ENCODE peak calls at places on chromosome 5, in nine cellular contexts. E, P, W, R, U, Z, Y, T and A are unnamed samples.
A peak's percentile ranks its signal among the peaks of the same experiment; 100 is the strongest.

GRCh38 chr5:157487358-157487757 is 27.3 kb downstream of the NIPAL4 start:
- DNase-seq in Z (no peak), R (no peak), W (no peak), T (no peak), U (no peak), P (no peak), Y (no peak), E (no peak), A (peak; percentile 55)

GRCh38 chr5:72611111-72611724 is 104.0 kb upstream of the ZNF366 start:
- DNase-seq in Z (peak; percentile 72), U (peak; percentile 89), R (no peak), P (peak; percentile 12), T (peak; percentile 72), E (peak; percentile 17), Y (peak; percentile 89), W (peak; percentile 72), A (peak; percentile 57)

GRCh38 chr5:37637165-37637845 is 202.5 kb downstream of the GDNF start:
- DNase-seq in U (no peak), Y (peak; percentile 26), R (no peak), Z (no peak), E (no peak), T (no peak), W (no peak), P (no peak), A (no peak)

GRCh38 chr5:28214292-28214691 is 1175.9 kb upstream of the CDH9 start:
- DNase-seq in U (no peak), P (no peak), R (no peak), Z (no peak), E (no peak), Y (no peak), T (no peak), W (no peak), A (no peak)

GRCh38 chr5:148297695-148298094 is 14.5 kb upstream of the SPINK7 start:
- DNase-seq in Y (no peak), W (no peak), T (no peak), E (no peak), Z (no peak), P (no peak), R (no peak), U (no peak), A (no peak)

GRCh38 chr5:112388739-112389138 is 30.3 kb downstream of the EPB41L4A start:
- DNase-seq in W (no peak), T (no peak), U (no peak), P (no peak), E (no peak), Z (no peak), R (no peak), Y (no peak), A (no peak)

GRCh38 chr5:125453011-125453410 is 706.6 kb upstream of the ZNF608 start:
- DNase-seq in Z (no peak), E (no peak), Y (no peak), W (no peak), R (no peak), U (no peak), T (no peak), P (no peak), A (no peak)

GRCh38 chr5:74428275-74428674 is 212.3 kb downstream of the ENC1 start:
- DNase-seq in Y (no peak), R (no peak), W (no peak), U (no peak), P (no peak), E (no peak), Z (no peak), T (no peak), A (no peak)

GRCh38 chr5:177982956-177983355 is 13.1 kb downstream of the PROP1 start:
- DNase-seq in U (no peak), E (no peak), Y (no peak), P (no peak), T (no peak), W (no peak), R (no peak), Z (no peak), A (no peak)

GRCh38 chr5:177980776-177981175 is 15.3 kb downstream of the PROP1 start:
- DNase-seq in E (no peak), T (no peak), R (no peak), Z (no peak), Y (peak; percentile 20), P (no peak), U (no peak), W (no peak), A (no peak)

GRCh38 chr5:177981296-177982071 is 14.6 kb downstream of the PROP1 start:
- DNase-seq in U (no peak), P (no peak), R (no peak), W (no peak), Y (no peak), Z (no peak), E (no peak), T (no peak), A (no peak)

GRCh38 chr5:177983763-177984564 is 12.1 kb downstream of the PROP1 start:
- DNase-seq in Y (no peak), U (no peak), E (no peak), W (no peak), Z (no peak), T (no peak), R (no peak), P (no peak), A (no peak)

DNA sequence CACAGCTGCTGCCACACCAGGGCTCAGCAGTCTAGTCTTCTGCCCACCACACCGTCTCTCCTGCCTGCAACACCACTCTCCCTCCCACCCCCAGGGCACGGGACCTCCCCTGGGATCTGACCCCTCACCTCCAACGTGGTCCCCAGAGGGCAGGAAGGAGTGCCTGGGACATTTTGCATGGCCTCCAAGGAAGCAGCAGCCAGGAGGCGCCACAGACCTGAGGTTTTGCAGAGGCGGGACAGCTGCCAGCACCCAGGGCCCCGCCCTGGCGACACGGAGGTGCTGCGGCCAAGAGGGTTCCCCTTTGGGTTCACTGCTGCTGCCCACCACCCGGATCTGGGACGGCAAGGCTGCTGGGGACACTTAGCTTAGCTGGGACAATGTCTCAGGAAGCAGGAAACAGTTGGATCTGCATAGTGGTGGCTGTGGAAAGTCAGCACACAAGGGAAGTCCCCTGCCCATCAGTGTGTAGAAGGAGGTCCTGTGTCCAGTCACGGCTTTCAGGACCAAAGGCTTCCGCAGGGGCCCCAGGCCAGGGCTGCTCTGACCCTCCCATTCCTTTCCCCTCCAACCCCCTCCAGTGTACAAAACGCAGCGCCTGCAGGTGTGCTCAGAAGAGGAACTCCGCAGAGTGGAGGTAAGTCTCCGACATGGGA is 13.8 kb downstream of the PROP1 start:
- DNase-seq in W (no peak), P (no peak), T (no peak), Y (no peak), U (no peak), E (peak; percentile 39), Z (no peak), R (no peak), A (no peak)
- TF ChIP-seq CTCF in W (no peak), P (no peak), T (peak; percentile 33), Y (peak; percentile 33), U (peak; percentile 12), E (no peak), Z (peak; percentile 11), R (no peak), A (peak; percentile 42)

DNA sequence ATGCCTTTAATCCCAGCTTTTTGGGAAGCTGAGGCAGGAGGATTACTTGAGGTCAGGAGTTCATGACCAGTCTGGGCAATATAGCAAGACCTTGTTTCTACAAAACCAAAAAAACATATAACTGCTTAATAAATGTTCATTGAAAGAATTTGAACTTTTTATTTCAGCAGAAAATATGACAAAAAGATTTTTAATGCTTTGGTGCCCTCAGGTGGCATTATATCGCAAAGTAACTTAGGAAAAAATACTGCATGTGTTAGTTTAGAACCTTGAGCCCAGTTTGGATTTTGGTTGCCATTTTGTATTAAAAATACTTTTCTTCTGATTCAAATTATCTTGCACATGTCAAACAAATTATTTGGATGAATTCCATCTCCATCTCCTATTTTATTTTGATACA is 103.2 kb downstream of the GPBP1 start:
- DNase-seq in Z (no peak), R (no peak), Y (peak; percentile 59), T (no peak), P (no peak), U (peak; percentile 59), W (no peak), E (no peak), A (no peak)
- TF ChIP-seq CTCF in Z (peak; percentile 46), R (peak; percentile 25), Y (peak; percentile 43), T (peak; percentile 21), P (no peak), U (no peak), W (peak; percentile 40), E (no peak), A (peak; percentile 36)

DNA sequence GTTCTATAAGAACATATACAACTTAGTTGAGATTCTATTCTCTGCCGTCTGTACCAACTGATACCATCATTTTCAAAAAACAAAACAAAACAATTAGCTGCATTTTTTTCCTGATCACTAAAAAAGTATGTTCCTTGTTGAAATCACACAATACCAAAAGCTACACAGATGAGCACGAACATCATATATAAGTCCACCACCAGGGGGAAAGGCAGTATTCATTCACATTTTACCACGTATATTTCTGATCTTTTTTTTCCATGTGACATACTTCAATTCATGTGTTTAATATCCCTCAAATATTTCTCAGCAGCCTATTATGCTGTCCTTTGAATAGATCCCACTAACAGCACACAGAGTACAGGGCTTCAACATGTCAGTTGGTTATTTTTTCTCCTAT is 40.6 kb downstream of the IRX2 start:
- DNase-seq in E (no peak), W (no peak), P (no peak), T (no peak), R (no peak), U (no peak), Z (no peak), Y (peak; percentile 1), A (no peak)
- TF ChIP-seq CTCF in E (no peak), W (no peak), P (no peak), T (no peak), R (peak; percentile 8), U (peak; percentile 11), Z (no peak), Y (no peak), A (no peak)

GRCh38 chr5:178057839-178058238 is 55.5 kb upstream of the N4BP3 start:
- DNase-seq in Y (no peak), U (no peak), P (no peak), W (no peak), E (no peak), R (no peak), T (no peak), Z (no peak), A (no peak)

GRCh38 chr5:178067705-178068104 is 45.6 kb upstream of the N4BP3 start:
- DNase-seq in Y (no peak), R (no peak), Z (no peak), P (no peak), E (no peak), T (no peak), W (no peak), U (no peak), A (no peak)

GRCh38 chr5:178068293-178068692 is 45.0 kb upstream of the N4BP3 start:
- DNase-seq in T (no peak), P (no peak), E (no peak), W (no peak), R (no peak), U (no peak), Y (no peak), Z (no peak), A (no peak)

GRCh38 chr5:178058321-178059012 is 54.9 kb upstream of the N4BP3 start:
- DNase-seq in U (no peak), T (no peak), P (no peak), W (no peak), Y (no peak), R (no peak), Z (no peak), E (no peak), A (no peak)

DNA sequence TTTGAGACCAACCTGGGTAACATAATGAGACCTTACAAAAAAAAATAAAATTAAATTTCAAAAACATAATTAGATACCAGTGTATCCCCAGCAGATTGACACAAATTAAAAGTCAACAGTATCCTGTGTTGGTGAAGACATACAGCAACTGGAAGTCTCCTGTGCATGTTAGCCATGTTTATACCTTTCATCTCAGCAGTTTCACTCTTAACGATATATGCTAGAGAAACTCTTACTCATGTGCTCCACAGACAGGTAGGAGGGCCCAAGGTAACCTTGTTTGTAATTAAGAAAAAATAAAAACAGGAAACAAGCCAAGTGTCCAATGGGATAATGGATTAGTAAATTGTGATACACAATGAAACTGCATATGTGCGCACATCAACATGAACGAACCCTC is 50.1 kb upstream of the N4BP3 start:
- DNase-seq in P (no peak), R (no peak), E (no peak), Z (no peak), Y (no peak), T (no peak), U (no peak), W (no peak), A (no peak)
- TF ChIP-seq CTCF in P (no peak), R (no peak), E (no peak), Z (no peak), Y (no peak), T (no peak), U (no peak), W (no peak), A (no peak)